ENCODE peak calls at places on chromosomes 16 and 17, in seven cellular contexts. J is thoracic aorta, E is heart right ventricle, R is GM13976, L is fibroblast of pulmonary artery, K is nephron progenitor cell, I is cardiac muscle cell. D is an unnamed sample.

GRCh38 chr17:57365420-57365819 is 109.1 kb downstream of the MSI2 start:
- DNase-seq in L (peak; percentile 58), E (no peak), J (no peak), R (no peak), K (no peak), I (peak; percentile 39), D (no peak)

GRCh38 chr16:67571981-67572431 is 9.7 kb downstream of the CTCF start:
- DNase-seq in J (no peak), I (peak; percentile 72), R (no peak), L (peak; percentile 71), E (no peak), K (no peak), D (no peak)

GRCh38 chr16:20255002-20255401 is 72.3 kb downstream of the GP2 start:
- DNase-seq in R (no peak), E (no peak), K (no peak), J (no peak), I (no peak), L (no peak), D (no peak)

GRCh38 chr16:28090646-28091377 is 27.3 kb upstream of the GSG1L start:
- DNase-seq in E (no peak), L (peak; percentile 6), I (no peak), K (no peak), J (no peak), R (no peak), D (no peak)

GRCh38 chr16:9296273-9296593 is 204.8 kb downstream of the HAPSTR1 start:
- DNase-seq in E (no peak), R (no peak), L (no peak), I (no peak), J (no peak), K (no peak), D (no peak)

GRCh38 chr17:12365805-12366204 is 299.9 kb upstream of the MYOCD start:
- DNase-seq in L (no peak), J (peak; percentile 51), E (peak; percentile 35), K (no peak), I (no peak), R (no peak), D (no peak)

GRCh38 chr17:147796-148740 is 10.7 kb downstream of the SCGB1C2 start:
- DNase-seq in I (no peak), R (no peak), J (no peak), L (no peak), K (no peak), E (peak; percentile 2), D (no peak)

GRCh38 chr16:88686439-88687253 is at the start of gene SNAI3:
- DNase-seq in E (peak; percentile 75), K (peak; percentile 96), I (peak; percentile 56), R (peak; percentile 96), L (peak; percentile 38), J (no peak), D (peak; percentile 90)

GRCh38 chr16:57341441-57342303 is 16.9 kb upstream of the CCL22 start:
- DNase-seq in L (peak; percentile 61), R (no peak), I (peak; percentile 58), E (no peak), K (no peak), J (no peak), D (no peak)

GRCh38 chr16:69349508-69349907 is 2.1 kb downstream of the TMED6 start:
- DNase-seq in R (no peak), K (no peak), I (no peak), J (no peak), E (no peak), L (no peak), D (no peak)

GRCh38 chr16:54098247-54098646 is 188.3 kb downstream of the IRX3 start:
- DNase-seq in L (no peak), R (no peak), I (no peak), K (no peak), J (no peak), E (no peak), D (no peak)

GRCh38 chr16:10093564-10093963 is 88.7 kb downstream of the GRIN2A start:
- DNase-seq in R (no peak), K (no peak), E (no peak), L (no peak), I (no peak), J (no peak), D (no peak)

GRCh38 chr16:66523861-66524354 is 26.0 kb downstream of the TK2 start:
- DNase-seq in I (peak; percentile 55), R (peak; percentile 46), K (no peak), L (peak; percentile 41), E (no peak), J (no peak), D (peak; percentile 72)

GRCh38 chr17:41420134-41420533 is 4.3 kb downstream of the KRT37 start:
- DNase-seq in J (no peak), L (no peak), R (no peak), K (no peak), I (no peak), E (no peak), D (no peak)

GRCh38 chr17:45296833-45297124 is 20.0 kb downstream of the MAP3K14 start:
- DNase-seq in K (no peak), L (no peak), J (no peak), R (no peak), E (no peak), I (no peak), D (no peak)

GRCh38 chr17:49191407-49191916 is 18.9 kb downstream of the GNGT2 start:
- DNase-seq in R (peak; percentile 55), I (no peak), L (peak; percentile 62), E (no peak), J (no peak), K (no peak), D (no peak)

GRCh38 chr17:49194297-49194607 is 16.1 kb downstream of the GNGT2 start:
- DNase-seq in R (peak; percentile 15), I (no peak), E (no peak), L (no peak), K (no peak), J (no peak), D (no peak)

GRCh38 chr17:49190932-49191331 is 19.4 kb downstream of the GNGT2 start:
- DNase-seq in R (no peak), J (no peak), E (no peak), L (no peak), I (no peak), K (no peak), D (no peak)

GRCh38 chr17:49193513-49194296 is 16.7 kb downstream of the GNGT2 start:
- DNase-seq in I (peak; percentile 76), J (no peak), L (peak; percentile 70), E (peak; percentile 52), K (peak; percentile 62), R (peak; percentile 57), D (peak; percentile 82)

DNA sequence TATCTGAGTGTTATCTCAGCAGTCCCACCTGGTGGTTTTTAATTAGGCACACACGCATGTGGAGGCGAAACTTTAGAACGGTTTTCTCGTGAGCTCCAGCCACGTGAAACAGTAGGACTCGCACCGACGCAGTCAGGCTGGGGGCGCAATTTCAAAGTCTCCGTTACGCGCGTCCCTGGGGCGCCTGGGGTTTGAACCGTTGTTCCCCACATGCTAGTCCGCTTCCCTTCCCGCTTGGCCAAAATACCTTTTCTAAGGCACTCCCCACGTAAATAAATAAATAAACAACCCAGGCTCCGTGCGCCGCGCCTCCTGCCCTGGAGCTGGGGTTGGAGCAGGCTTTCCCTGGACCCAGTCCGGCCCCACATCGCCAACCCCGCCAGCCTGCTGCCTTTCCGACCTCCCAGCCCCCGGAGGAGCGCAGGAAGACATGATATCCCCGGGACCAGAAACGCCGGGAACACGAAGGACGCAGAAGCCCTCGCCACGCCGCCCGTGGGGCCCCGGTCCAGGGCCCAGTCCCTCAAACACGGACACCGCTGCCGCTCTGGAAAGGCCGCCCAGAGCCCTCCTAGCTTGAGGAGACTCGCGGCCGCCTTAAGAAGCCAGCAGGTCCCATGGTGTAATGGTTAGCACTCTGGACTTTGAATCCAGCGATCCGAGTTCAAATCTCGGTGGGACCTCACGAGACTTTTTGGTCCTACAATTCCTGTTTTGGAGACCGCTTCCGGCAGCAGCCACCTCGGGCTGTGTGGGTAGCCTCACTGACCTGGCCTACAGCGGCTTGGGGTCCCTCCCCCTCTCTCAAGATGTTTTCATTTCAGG is 18.2 kb downstream of the GNGT2 start:
- DNase-seq in J (peak; percentile 69), I (peak; percentile 91), E (peak; percentile 92), L (peak; percentile 89), R (peak; percentile 69), K (peak; percentile 95), D (peak; percentile 87)
- TF ChIP-seq CTCF in J (peak; percentile 16), I (peak; percentile 42), E (no peak), L (peak; percentile 23), R (peak; percentile 42), K (no peak), D (peak; percentile 48)

GRCh38 chr17:80002242-80002641 is 33.4 kb downstream of the TBC1D16 start:
- DNase-seq in J (no peak), L (no peak), R (no peak), K (no peak), I (no peak), E (no peak), D (no peak)

GRCh38 chr17:80003969-80004368 is 31.7 kb downstream of the TBC1D16 start:
- DNase-seq in K (no peak), R (no peak), I (no peak), L (no peak), J (no peak), E (no peak), D (no peak)

GRCh38 chr17:80001376-80001775 is 34.3 kb downstream of the TBC1D16 start:
- DNase-seq in K (no peak), E (no peak), L (no peak), R (no peak), J (no peak), I (no peak), D (no peak)

GRCh38 chr17:80000955-80001354 is 34.7 kb downstream of the TBC1D16 start:
- DNase-seq in J (no peak), K (no peak), E (peak; percentile 36), L (no peak), R (no peak), I (no peak), D (no peak)

GRCh38 chr17:80002690-80003490 is 32.8 kb downstream of the TBC1D16 start:
- DNase-seq in E (no peak), I (no peak), J (no peak), R (no peak), K (no peak), L (no peak), D (no peak)
- TF ChIP-seq CTCF in E (no peak), I (no peak), J (no peak), R (no peak), K (no peak), L (no peak), D (no peak)

GRCh38 chr17:70100983-70101382 is 26.0 kb downstream of the KCNJ16 start:
- DNase-seq in E (no peak), K (no peak), J (no peak), I (no peak), R (no peak), L (no peak), D (no peak)
- TF ChIP-seq CTCF in E (no peak), K (no peak), J (no peak), I (no peak), R (no peak), L (no peak), D (no peak)

GRCh38 chr17:78653382-78653781 is 76.2 kb upstream of the DNAH17 start:
- DNase-seq in E (no peak), J (no peak), I (peak; percentile 71), K (no peak), L (peak; percentile 49), R (no peak), D (no peak)
- TF ChIP-seq CTCF in E (no peak), J (no peak), I (no peak), K (no peak), L (no peak), R (no peak), D (no peak)

GRCh38 chr17:73585583-73585982 is 58.7 kb downstream of the SDK2 start:
- DNase-seq in K (no peak), R (no peak), I (no peak), J (no peak), E (no peak), L (no peak), D (no peak)
- TF ChIP-seq CTCF in K (no peak), R (peak; percentile 21), I (no peak), J (no peak), E (no peak), L (no peak), D (peak; percentile 33)